ENCODE peak calls at places on chromosomes 12 and 14, in four cellular contexts. K is choroid plexus epithelial cell; O is CD4-positive, alpha-beta T cell; P is HFF-Myc. J is an unnamed sample.

GRCh38 chr12:83451189-83451588 is 764.5 kb downstream of the TMTC2 start:
- DNase-seq in K (no peak), O (no peak), P (no peak), J (no peak)

GRCh38 chr14:53613404-53614253 is 343.0 kb downstream of the BMP4 start:
- DNase-seq in K (peak), O (no peak), P (no peak), J (no peak)

GRCh38 chr12:115895247-115895646 is 382.2 kb downstream of the MED13L start:
- DNase-seq in K (peak), O (no peak), P (no peak), J (no peak)

GRCh38 chr14:80356413-80356812 is 145.1 kb upstream of the DIO2 start:
- DNase-seq in K (peak), O (no peak), P (no peak), J (no peak)

GRCh38 chr14:76955575-76956252 is 72.8 kb downstream of the IRF2BPL start:
- DNase-seq in K (peak), O (peak), P (no peak), J (no peak)

GRCh38 chr12:1217191-1217949 is 226.3 kb downstream of the ERC1 start:
- DNase-seq in K (peak), O (no peak), P (peak), J (no peak)

GRCh38 chr14:36054353-36055051 is 122.0 kb downstream of the PTCSC3 start:
- DNase-seq in K (no peak), O (no peak), P (no peak), J (no peak)

GRCh38 chr12:50211392-50212070 is 44.4 kb upstream of the CERS5 start:
- DNase-seq in K (peak), O (no peak), P (no peak), J (no peak)

GRCh38 chr12:45208604-45209487 is 7.0 kb upstream of the ANO6 start:
- DNase-seq in K (peak), O (no peak), P (no peak), J (no peak)

GRCh38 chr14:37597538-37598084 is 2.2 kb downstream of the TTC6 start:
- DNase-seq in K (peak), O (no peak), P (no peak), J (no peak)
- TF ChIP-seq CTCF in K (peak), O (no peak), P (peak), J (no peak)

GRCh38 chr14:25833341-25834121 is 764.3 kb downstream of the NOVA1 start:
- DNase-seq in K (peak), O (no peak), P (no peak), J (no peak)
- TF ChIP-seq CTCF in K (peak), O (no peak), P (peak), J (no peak)

GRCh38 chr14:44803239-44803905 is 158.4 kb downstream of the KLHL28 start:
- DNase-seq in K (peak), O (no peak), P (peak), J (no peak)
- TF ChIP-seq CTCF in K (peak), O (peak), P (peak), J (peak)

GRCh38 chr12:127690161-127690560 is 576.8 kb upstream of the TMEM132C start:
- DNase-seq in K (peak), O (no peak), P (no peak), J (no peak)
- TF ChIP-seq CTCF in K (peak), O (no peak), P (peak), J (no peak)

GRCh38 chr14:88013750-88014349 is 8.9 kb downstream of the GPR65 start:
- DNase-seq in K (peak), O (no peak), P (peak), J (peak)
- TF ChIP-seq CTCF in K (peak), O (peak), P (peak), J (no peak)

DNA sequence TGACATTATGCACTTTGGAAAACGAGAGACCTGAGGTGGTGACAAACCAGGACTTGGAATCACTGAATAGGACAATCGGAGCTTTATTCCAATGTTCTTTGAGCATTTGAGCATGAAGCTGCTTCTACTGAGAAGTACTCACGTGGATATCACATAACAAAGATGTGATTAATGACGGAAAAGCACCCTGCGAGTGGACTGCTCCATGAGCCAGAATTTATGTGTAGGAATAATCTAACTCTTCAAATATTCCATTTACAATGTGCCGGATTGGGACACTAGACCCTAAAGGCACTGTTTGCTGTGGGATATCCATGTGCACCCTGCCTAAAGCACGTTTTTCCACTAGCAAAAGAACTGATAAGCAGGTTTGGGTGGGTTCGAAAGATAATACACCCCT is 866 bp upstream of the DUSP16 start:
- DNase-seq in K (peak), O (no peak), P (no peak), J (no peak)
- TF ChIP-seq CTCF in K (no peak), O (no peak), P (no peak), J (no peak)